ENCODE peak calls at places on chromosomes 11 and 22, in six cellular contexts. One of them, this sample, is unnamed.

GRCh38 chr11:35138949-35139881 is at the start of gene CD44:
- DNase-seq in mesendoderm: peak; percentile 69
- DNase-seq in mesenchymal stem cell: peak; percentile 88
- DNase-seq in IMR-90: peak; percentile 86
- DNase-seq in neuronal stem cell: peak; percentile 18
- DNase-seq in H1: peak; percentile 73
- DNase-seq in this sample: peak; percentile 66

GRCh38 chr11:125426818-125427528 is 69.1 kb downstream of the FEZ1 start:
- DNase-seq in mesendoderm: no peak
- DNase-seq in mesenchymal stem cell: no peak
- DNase-seq in IMR-90: no peak
- DNase-seq in neuronal stem cell: no peak
- DNase-seq in H1: no peak
- DNase-seq in this sample: no peak

GRCh38 chr22:42217019-42217751 is 53.3 kb downstream of the TCF20 start:
- DNase-seq in mesendoderm: no peak
- DNase-seq in mesenchymal stem cell: peak; percentile 42
- DNase-seq in IMR-90: peak; percentile 55
- DNase-seq in neuronal stem cell: no peak
- DNase-seq in H1: no peak
- DNase-seq in this sample: no peak

GRCh38 chr11:100687032-100687629 is at the start of gene ARHGAP42:
- DNase-seq in mesendoderm: peak; percentile 93
- DNase-seq in mesenchymal stem cell: peak; percentile 74
- DNase-seq in IMR-90: peak; percentile 48
- DNase-seq in neuronal stem cell: peak; percentile 46
- DNase-seq in H1: peak; percentile 86
- DNase-seq in this sample: peak; percentile 91

GRCh38 chr22:35489225-35489624 is 51.4 kb upstream of the RASD2 start:
- DNase-seq in mesendoderm: no peak
- DNase-seq in mesenchymal stem cell: no peak
- DNase-seq in IMR-90: no peak
- DNase-seq in neuronal stem cell: no peak
- DNase-seq in H1: no peak
- DNase-seq in this sample: no peak

GRCh38 chr11:2708151-2708581 is 8.4 kb upstream of the KCNQ1OT1 start:
- DNase-seq in mesendoderm: no peak
- DNase-seq in mesenchymal stem cell: no peak
- DNase-seq in IMR-90: no peak
- DNase-seq in neuronal stem cell: no peak
- DNase-seq in H1: no peak
- DNase-seq in this sample: no peak

GRCh38 chr11:21037836-21038235 is 368.4 kb downstream of the NELL1 start:
- DNase-seq in mesendoderm: no peak
- DNase-seq in mesenchymal stem cell: no peak
- DNase-seq in IMR-90: no peak
- DNase-seq in neuronal stem cell: no peak
- DNase-seq in H1: no peak
- DNase-seq in this sample: no peak

GRCh38 chr22:44683237-44683636 is 18.8 kb upstream of the PRR5 start:
- DNase-seq in mesendoderm: no peak
- DNase-seq in mesenchymal stem cell: no peak
- DNase-seq in IMR-90: no peak
- DNase-seq in neuronal stem cell: no peak
- DNase-seq in H1: no peak
- DNase-seq in this sample: no peak

GRCh38 chr11:61609000-61609969 is 28.4 kb upstream of the SYT7 start:
- DNase-seq in mesendoderm: no peak
- DNase-seq in mesenchymal stem cell: no peak
- DNase-seq in IMR-90: no peak
- DNase-seq in neuronal stem cell: no peak
- DNase-seq in H1: no peak
- DNase-seq in this sample: no peak
- H2AK5ac ChIP-seq in mesendoderm: no peak overlapping the region
- H2AK5ac ChIP-seq in mesenchymal stem cell: no peak overlapping the region
- H2AK5ac ChIP-seq in IMR-90: no peak overlapping the region
- H2AK5ac ChIP-seq in neuronal stem cell: peak overlapping the region; percentile 83
- H2AK5ac ChIP-seq in H1: no peak overlapping the region
- H2AK5ac ChIP-seq in this sample: no peak overlapping the region

GRCh38 chr22:30040499-30041055 is 39.7 kb upstream of the HORMAD2 start:
- DNase-seq in mesendoderm: no peak
- DNase-seq in mesenchymal stem cell: no peak
- DNase-seq in IMR-90: no peak
- DNase-seq in neuronal stem cell: no peak
- DNase-seq in H1: no peak
- DNase-seq in this sample: no peak
- H2BK15ac ChIP-seq in mesendoderm: no peak overlapping the region
- H2BK15ac ChIP-seq in mesenchymal stem cell: no peak overlapping the region
- H2BK15ac ChIP-seq in IMR-90: no peak overlapping the region
- H2BK15ac ChIP-seq in neuronal stem cell: no peak overlapping the region
- H2BK15ac ChIP-seq in H1: no peak overlapping the region
- H2BK15ac ChIP-seq in this sample: no peak overlapping the region

DNA sequence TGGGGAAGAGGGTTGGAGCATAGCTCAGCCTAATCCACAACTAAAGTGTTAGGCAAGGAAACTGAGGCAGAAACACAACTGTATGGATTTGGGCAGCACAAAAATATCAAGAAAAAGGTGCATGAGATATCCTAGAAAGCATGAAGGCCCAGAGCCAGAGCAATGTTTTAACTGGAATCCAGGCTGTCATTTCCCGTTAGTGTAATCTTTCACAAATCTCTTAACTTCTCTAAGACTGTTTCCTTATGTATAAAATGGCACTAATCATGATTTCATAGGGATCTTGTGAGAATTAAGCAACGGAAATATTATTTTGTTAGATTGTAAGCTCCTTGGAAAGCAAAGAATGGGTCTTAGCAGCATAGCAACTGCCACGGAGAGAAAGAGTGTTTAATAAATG is 14.6 kb upstream of the SYTL2 start:
- DNase-seq in mesendoderm: no peak
- DNase-seq in mesenchymal stem cell: no peak
- DNase-seq in IMR-90: no peak
- DNase-seq in neuronal stem cell: no peak
- DNase-seq in H1: no peak
- DNase-seq in this sample: no peak
- H2AK5ac ChIP-seq in mesendoderm: no peak overlapping the region
- H2AK5ac ChIP-seq in mesenchymal stem cell: peak overlapping the region; percentile 49
- H2AK5ac ChIP-seq in IMR-90: peak overlapping the region; percentile 49
- H2AK5ac ChIP-seq in neuronal stem cell: no peak overlapping the region
- H2AK5ac ChIP-seq in H1: no peak overlapping the region
- H2AK5ac ChIP-seq in this sample: no peak overlapping the region

GRCh38 chr11:3947084-3947483 is 91.6 kb downstream of the STIM1 start:
- DNase-seq in mesendoderm: no peak
- DNase-seq in mesenchymal stem cell: peak; percentile 86
- DNase-seq in IMR-90: peak; percentile 67
- DNase-seq in neuronal stem cell: no peak
- DNase-seq in H1: no peak
- DNase-seq in this sample: no peak
- H2BK15ac ChIP-seq in mesendoderm: no peak overlapping the region
- H2BK15ac ChIP-seq in mesenchymal stem cell: no peak overlapping the region
- H2BK15ac ChIP-seq in IMR-90: no peak overlapping the region
- H2BK15ac ChIP-seq in neuronal stem cell: no peak overlapping the region
- H2BK15ac ChIP-seq in H1: no peak overlapping the region
- H2BK15ac ChIP-seq in this sample: no peak overlapping the region

DNA sequence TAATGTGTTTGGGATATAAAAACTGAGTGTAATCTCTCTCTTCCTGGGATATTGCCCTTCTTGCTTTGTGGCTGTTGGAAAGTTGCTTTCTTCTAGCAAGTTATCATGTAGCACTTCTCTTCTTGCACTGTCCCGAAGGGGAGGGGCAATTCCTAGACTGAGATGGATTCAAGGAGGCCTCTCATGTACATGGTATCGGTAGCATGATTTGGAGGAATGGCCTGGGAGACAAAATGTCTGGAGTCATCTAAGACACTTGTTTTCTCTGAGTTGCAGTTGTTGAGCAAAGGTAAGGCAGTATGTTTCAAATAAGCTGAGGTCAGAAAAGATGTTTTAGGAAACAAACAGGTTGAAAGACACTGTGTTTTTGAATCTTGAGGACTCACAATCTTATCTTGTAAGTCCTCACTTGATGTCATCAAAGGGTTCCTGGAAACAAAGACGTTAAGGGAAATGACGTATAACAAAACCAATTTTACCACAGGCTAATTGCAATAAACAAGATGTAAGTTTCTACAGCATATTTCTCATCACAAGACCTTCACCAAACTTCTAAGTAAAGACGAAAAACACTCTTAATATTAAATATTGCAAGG is 433.6 kb upstream of the FAT3 start:
- DNase-seq in mesendoderm: no peak
- DNase-seq in mesenchymal stem cell: no peak
- DNase-seq in IMR-90: no peak
- DNase-seq in neuronal stem cell: no peak
- DNase-seq in H1: no peak
- DNase-seq in this sample: no peak
- H2AK5ac ChIP-seq in mesendoderm: no peak overlapping the region
- H2AK5ac ChIP-seq in mesenchymal stem cell: no peak overlapping the region
- H2AK5ac ChIP-seq in IMR-90: no peak overlapping the region
- H2AK5ac ChIP-seq in neuronal stem cell: no peak overlapping the region
- H2AK5ac ChIP-seq in H1: no peak overlapping the region
- H2AK5ac ChIP-seq in this sample: no peak overlapping the region

GRCh38 chr11:14378171-14378570 is 19.2 kb upstream of the RRAS2 start:
- DNase-seq in mesendoderm: no peak
- DNase-seq in mesenchymal stem cell: no peak
- DNase-seq in IMR-90: no peak
- DNase-seq in neuronal stem cell: no peak
- DNase-seq in H1: no peak
- DNase-seq in this sample: no peak
- H2BK15ac ChIP-seq in mesendoderm: no peak overlapping the region
- H2BK15ac ChIP-seq in mesenchymal stem cell: no peak overlapping the region
- H2BK15ac ChIP-seq in IMR-90: no peak overlapping the region
- H2BK15ac ChIP-seq in neuronal stem cell: no peak overlapping the region
- H2BK15ac ChIP-seq in H1: no peak overlapping the region
- H2BK15ac ChIP-seq in this sample: no peak overlapping the region

GRCh38 chr11:127223633-127224032 is 223.1 kb upstream of the KIRREL3 start:
- DNase-seq in mesendoderm: no peak
- DNase-seq in mesenchymal stem cell: no peak
- DNase-seq in IMR-90: no peak
- DNase-seq in neuronal stem cell: no peak
- DNase-seq in H1: no peak
- DNase-seq in this sample: no peak
- H2AK5ac ChIP-seq in mesendoderm: no peak overlapping the region
- H2AK5ac ChIP-seq in mesenchymal stem cell: no peak overlapping the region
- H2AK5ac ChIP-seq in IMR-90: no peak overlapping the region
- H2AK5ac ChIP-seq in neuronal stem cell: no peak overlapping the region
- H2AK5ac ChIP-seq in H1: no peak overlapping the region
- H2AK5ac ChIP-seq in this sample: no peak overlapping the region

GRCh38 chr11:64163951-64164350 is 2.0 kb downstream of the MACROD1 start:
- DNase-seq in mesendoderm: peak; percentile 16
- DNase-seq in mesenchymal stem cell: no peak
- DNase-seq in IMR-90: no peak
- DNase-seq in neuronal stem cell: no peak
- DNase-seq in H1: no peak
- DNase-seq in this sample: no peak
- H2BK15ac ChIP-seq in mesendoderm: no peak overlapping the region
- H2BK15ac ChIP-seq in mesenchymal stem cell: no peak overlapping the region
- H2BK15ac ChIP-seq in IMR-90: no peak overlapping the region
- H2BK15ac ChIP-seq in neuronal stem cell: no peak overlapping the region
- H2BK15ac ChIP-seq in H1: no peak overlapping the region
- H2BK15ac ChIP-seq in this sample: no peak overlapping the region

DNA sequence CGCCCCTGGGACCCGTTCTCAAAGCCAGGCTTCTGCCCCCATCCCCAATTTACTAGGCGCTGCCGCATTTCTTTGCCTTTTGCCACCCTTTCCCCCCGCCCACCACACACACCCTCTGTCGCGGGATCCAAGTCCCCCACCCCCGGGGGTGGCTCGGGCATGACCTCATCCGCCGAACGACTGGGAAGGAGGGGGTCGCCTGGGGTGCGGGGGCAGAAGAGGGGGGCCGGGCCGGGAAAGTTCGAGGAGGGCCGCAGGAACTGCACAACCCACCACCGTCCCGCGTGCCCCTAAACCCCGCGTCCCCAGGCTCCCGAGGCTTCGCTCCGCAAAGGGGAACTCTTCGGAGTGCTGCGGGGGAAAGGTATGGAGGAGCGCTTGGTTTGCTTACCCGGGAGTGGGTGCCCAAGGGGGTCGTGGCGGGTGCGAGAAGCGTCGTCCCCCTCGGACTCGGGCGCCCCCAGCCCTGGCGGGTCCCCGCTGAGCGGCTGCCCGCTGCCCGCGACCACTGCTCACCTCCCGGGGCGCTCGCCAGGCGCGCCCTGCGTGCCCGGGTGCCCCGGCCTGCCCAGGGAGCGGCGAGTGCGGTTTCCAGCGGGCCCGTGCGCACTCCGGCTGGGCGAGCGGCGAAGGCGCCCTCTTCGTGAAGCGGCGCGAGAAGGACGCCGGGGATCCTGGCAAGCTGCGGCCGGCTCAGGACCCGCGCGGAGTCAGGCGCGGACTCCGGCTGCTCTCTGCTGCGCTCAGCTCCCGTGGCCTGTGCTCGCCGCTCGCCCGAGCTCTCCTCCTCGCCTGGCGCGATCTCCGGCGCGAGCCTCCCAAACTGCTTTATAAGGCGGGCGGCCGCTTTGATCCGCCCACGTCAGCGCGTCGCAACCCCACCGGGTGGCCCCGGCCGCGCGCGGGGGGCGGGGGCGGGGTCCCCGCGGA is 3.9 kb upstream of the WNT11 start:
- DNase-seq in mesendoderm: peak; percentile 38
- DNase-seq in mesenchymal stem cell: peak; percentile 69
- DNase-seq in IMR-90: peak; percentile 74
- DNase-seq in neuronal stem cell: peak; percentile 51
- DNase-seq in H1: peak; percentile 62
- DNase-seq in this sample: no peak
- H2AK5ac ChIP-seq in mesendoderm: no peak overlapping the region
- H2AK5ac ChIP-seq in mesenchymal stem cell: no peak overlapping the region
- H2AK5ac ChIP-seq in IMR-90: no peak overlapping the region
- H2AK5ac ChIP-seq in neuronal stem cell: peak overlapping the region; percentile 85
- H2AK5ac ChIP-seq in H1: no peak overlapping the region
- H2AK5ac ChIP-seq in this sample: no peak overlapping the region

GRCh38 chr22:26367402-26368245 is 61.4 kb upstream of the ASPHD2 start:
- DNase-seq in mesendoderm: peak; percentile 70
- DNase-seq in mesenchymal stem cell: peak; percentile 52
- DNase-seq in IMR-90: peak; percentile 20
- DNase-seq in neuronal stem cell: peak; percentile 65
- DNase-seq in H1: peak; percentile 81
- DNase-seq in this sample: peak; percentile 60

GRCh38 chr22:26377170-26377825 is 51.8 kb upstream of the ASPHD2 start:
- DNase-seq in mesendoderm: peak; percentile 54
- DNase-seq in mesenchymal stem cell: no peak
- DNase-seq in IMR-90: no peak
- DNase-seq in neuronal stem cell: no peak
- DNase-seq in H1: no peak
- DNase-seq in this sample: peak; percentile 47

GRCh38 chr22:26374645-26375044 is 54.4 kb upstream of the ASPHD2 start:
- DNase-seq in mesendoderm: no peak
- DNase-seq in mesenchymal stem cell: no peak
- DNase-seq in IMR-90: no peak
- DNase-seq in neuronal stem cell: no peak
- DNase-seq in H1: no peak
- DNase-seq in this sample: no peak

DNA sequence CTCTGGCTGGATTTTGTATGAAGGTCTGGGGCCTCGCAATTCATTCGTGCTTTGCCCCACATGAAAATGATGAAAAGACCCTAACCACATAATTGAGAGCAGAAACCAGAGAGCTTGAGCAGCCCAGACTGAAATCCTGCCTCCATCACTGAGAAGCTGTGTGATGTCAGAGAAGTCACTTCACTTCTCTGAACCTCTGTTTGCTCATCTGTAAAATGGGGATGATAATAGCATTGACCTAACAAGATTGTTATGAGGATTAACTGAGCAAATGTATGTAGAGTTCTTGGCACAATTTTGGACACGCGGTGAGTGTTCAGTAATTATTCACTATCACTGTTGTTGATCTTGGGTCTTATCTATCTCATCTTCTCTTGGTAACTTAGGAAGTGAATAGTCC is 56.2 kb upstream of the ASPHD2 start:
- DNase-seq in mesendoderm: no peak
- DNase-seq in mesenchymal stem cell: no peak
- DNase-seq in IMR-90: no peak
- DNase-seq in neuronal stem cell: no peak
- DNase-seq in H1: no peak
- DNase-seq in this sample: no peak
- H2BK15ac ChIP-seq in mesendoderm: no peak overlapping the region
- H2BK15ac ChIP-seq in mesenchymal stem cell: no peak overlapping the region
- H2BK15ac ChIP-seq in IMR-90: no peak overlapping the region
- H2BK15ac ChIP-seq in neuronal stem cell: no peak overlapping the region
- H2BK15ac ChIP-seq in H1: no peak overlapping the region
- H2BK15ac ChIP-seq in this sample: no peak overlapping the region

This sample was measured in H9.